ENCODE peak calls at places on chromosomes 5 and 9, in seven cellular contexts. C is A673, W is astrocyte, T is MM.1S, K is K562, G is endothelial cell of umbilical vein, I is neural progenitor cell. O is an unnamed sample.
A peak's percentile ranks its signal among the peaks of the same experiment; 100 is the strongest.

GRCh38 chr9:100690438-100690837 is 112.6 kb downstream of the CAVIN4 start:
- DNase-seq in I (no peak), C (no peak), W (no peak), G (no peak), K (no peak), T (peak; percentile 48), O (no peak)

GRCh38 chr5:3120013-3120412 is 368.5 kb upstream of the IRX2 start:
- DNase-seq in T (no peak), I (peak; percentile 74), G (no peak), C (no peak), W (no peak), K (no peak), O (no peak)

GRCh38 chr9:116939605-116940004 is 252.5 kb downstream of the TRIM32 start:
- DNase-seq in I (no peak), G (no peak), W (peak; percentile 15), K (no peak), C (no peak), T (no peak), O (peak; percentile 20)

GRCh38 chr9:138098908-138099791 is 221.6 kb downstream of the CACNA1B start:
- DNase-seq in G (no peak), W (no peak), C (no peak), K (no peak), I (no peak), T (no peak), O (no peak)

GRCh38 chr5:127187711-127188110 is 102.9 kb upstream of the MEGF10 start:
- DNase-seq in T (no peak), G (no peak), C (no peak), W (no peak), I (no peak), K (no peak), O (no peak)

GRCh38 chr9:134630393-134630790 is 11.2 kb upstream of the COL5A1 start:
- DNase-seq in I (no peak), C (no peak), K (no peak), G (no peak), W (no peak), T (no peak), O (no peak)

GRCh38 chr9:37778534-37778933 is 6.3 kb downstream of the EXOSC3 start:
- DNase-seq in C (no peak), T (no peak), G (no peak), K (no peak), W (no peak), I (no peak), O (no peak)

GRCh38 chr9:83219154-83219923 is 156.4 kb upstream of the RASEF start:
- DNase-seq in T (peak; percentile 50), C (peak; percentile 65), G (peak; percentile 84), W (peak; percentile 79), K (no peak), I (peak; percentile 88), O (peak; percentile 88)

GRCh38 chr9:36842560-36843530 is 191.2 kb downstream of the PAX5 start:
- DNase-seq in G (no peak), C (no peak), I (peak; percentile 61), W (no peak), T (no peak), K (no peak), O (no peak)

GRCh38 chr5:132008961-132009680 is 2.3 kb downstream of the ACSL6 start:
- DNase-seq in G (no peak), I (no peak), C (no peak), K (peak; percentile 62), T (no peak), W (no peak), O (no peak)

GRCh38 chr5:132012385-132013005 is 1.0 kb upstream of the ACSL6 start:
- DNase-seq in K (peak; percentile 40), W (peak; percentile 48), T (peak; percentile 24), G (peak; percentile 70), I (peak; percentile 87), C (peak; percentile 65), O (peak; percentile 71)

GRCh38 chr5:132011561-132012384 is at the start of gene ACSL6:
- DNase-seq in T (no peak), C (no peak), W (no peak), K (peak; percentile 83), G (no peak), I (peak; percentile 76), O (no peak)

GRCh38 chr5:132009706-132010405 is 1.6 kb downstream of the ACSL6 start:
- DNase-seq in W (no peak), C (no peak), K (no peak), T (no peak), G (no peak), I (peak; percentile 45), O (no peak)

GRCh38 chr5:132010645-132011560 is 555 bp downstream of the ACSL6 start:
- DNase-seq in I (peak; percentile 9), K (peak; percentile 37), T (no peak), W (no peak), C (no peak), G (no peak), O (no peak)
- TF ChIP-seq EZH2 in I (peak; percentile 82), K (no peak), T (no peak), W (no peak), C (no peak), G (peak; percentile 80), O (peak; percentile 89)

GRCh38 chr9:34589371-34589655 is 211 bp downstream of the CNTFR start:
- DNase-seq in T (no peak), K (no peak), G (no peak), I (no peak), W (no peak), C (no peak), O (no peak)
- TF ChIP-seq EZH2 in T (no peak), K (no peak), G (peak; percentile 69), I (no peak), W (peak; percentile 14), C (no peak), O (no peak)

DNA sequence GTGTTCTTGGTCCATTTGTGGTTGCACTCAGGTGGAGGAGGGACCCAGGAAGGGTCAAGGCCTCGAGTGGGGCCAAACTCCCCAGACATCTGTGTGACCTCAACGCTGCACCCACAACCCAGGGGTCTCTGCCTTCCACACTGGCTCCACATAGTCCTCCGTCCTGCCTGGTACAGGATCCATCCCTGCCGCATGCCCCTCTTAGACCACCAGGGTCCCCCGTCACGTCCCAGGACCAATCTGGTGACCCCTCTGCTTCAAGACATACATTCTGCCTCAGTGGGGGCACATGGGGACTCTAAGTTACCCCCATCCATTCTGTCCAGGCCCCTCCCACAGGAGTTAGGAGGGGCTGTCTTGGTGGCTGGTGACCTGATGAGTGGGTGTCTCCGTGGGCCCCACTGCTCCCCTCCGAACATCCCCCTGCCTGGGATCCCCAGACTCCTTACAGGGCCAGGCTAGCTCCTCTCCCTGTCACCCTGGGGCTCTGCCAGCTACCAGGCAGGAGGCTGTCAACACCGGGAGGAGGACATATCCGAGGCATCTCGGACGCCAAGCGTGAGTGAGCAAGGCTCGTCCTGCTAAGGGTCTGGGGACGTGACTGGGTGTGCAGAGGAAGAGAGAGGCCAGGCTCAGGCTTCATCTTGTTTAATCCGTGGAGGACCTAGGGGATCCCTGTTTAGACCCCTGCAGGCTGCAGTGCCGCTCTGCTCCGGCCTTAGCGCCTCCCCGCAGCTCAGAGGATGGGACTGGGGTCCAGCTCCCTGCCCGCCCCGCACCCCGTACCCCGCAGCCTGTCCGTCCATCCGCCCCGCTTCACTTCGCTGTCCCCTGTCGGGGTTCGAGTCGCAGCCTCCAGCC is 32.3 kb downstream of the TSPAN17 start:
- DNase-seq in C (no peak), G (no peak), K (no peak), T (no peak), I (no peak), W (no peak), O (no peak)
- TF ChIP-seq EZH2 in C (no peak), G (no peak), K (no peak), T (no peak), I (no peak), W (no peak), O (no peak)

GRCh38 chr5:33937700-33938506 is 1.7 kb downstream of the RXFP3 start:
- DNase-seq in G (no peak), T (no peak), K (no peak), I (no peak), W (no peak), C (no peak), O (no peak)

GRCh38 chr5:33936004-33936380 is 194 bp upstream of the RXFP3 start:
- DNase-seq in I (peak; percentile 91), K (peak; percentile 34), G (peak; percentile 46), C (peak; percentile 78), W (peak; percentile 51), T (peak; percentile 21), O (peak; percentile 69)

GRCh38 chr5:33936381-33937016 is at the start of gene RXFP3:
- DNase-seq in C (no peak), K (no peak), W (peak; percentile 37), T (no peak), I (no peak), G (no peak), O (peak; percentile 58)

GRCh38 chr5:33938507-33938796 is 2.3 kb downstream of the RXFP3 start:
- DNase-seq in W (no peak), G (no peak), I (no peak), T (no peak), K (no peak), C (no peak), O (no peak)

GRCh38 chr5:33937017-33937699 is 972 bp downstream of the RXFP3 start:
- DNase-seq in I (no peak), K (no peak), T (no peak), W (no peak), G (no peak), C (no peak), O (peak; percentile 6)
- TF ChIP-seq EZH2 in I (no peak), K (no peak), T (no peak), W (peak; percentile 51), G (peak; percentile 40), C (no peak), O (peak; percentile 81)

GRCh38 chr5:88688242-88688959 is 194.6 kb downstream of the MEF2C start:
- DNase-seq in K (no peak), I (no peak), T (no peak), C (no peak), W (no peak), G (no peak), O (no peak)
- TF ChIP-seq EZH2 in K (no peak), I (no peak), T (no peak), C (no peak), W (no peak), G (no peak), O (no peak)

GRCh38 chr5:849651-850301 is 1.0 kb downstream of the ZDHHC11 start:
- DNase-seq in I (peak; percentile 51), W (no peak), G (no peak), K (peak; percentile 49), T (no peak), C (no peak), O (no peak)

GRCh38 chr5:852018-852417 is 1.2 kb upstream of the ZDHHC11 start:
- DNase-seq in I (no peak), W (no peak), T (no peak), K (no peak), C (no peak), G (no peak), O (no peak)

GRCh38 chr5:851553-851952 is 767 bp upstream of the ZDHHC11 start:
- DNase-seq in I (no peak), C (no peak), T (no peak), G (no peak), W (no peak), K (no peak), O (no peak)

GRCh38 chr5:850511-851006 is at the start of gene ZDHHC11:
- DNase-seq in G (no peak), C (no peak), K (peak; percentile 71), I (peak; percentile 58), W (no peak), T (no peak), O (no peak)

GRCh38 chr5:851076-851475 is 290 bp upstream of the ZDHHC11 start:
- DNase-seq in K (no peak), I (no peak), W (no peak), C (no peak), T (no peak), G (no peak), O (no peak)
- TF ChIP-seq EZH2 in K (no peak), I (no peak), W (peak; percentile 21), C (no peak), T (no peak), G (no peak), O (no peak)

O was measured in fibroblast of lung.